ENCODE peak calls at places on chromosomes 11 and 22, in four cellular contexts. One of them, this sample, is unnamed.

GRCh38 chr22:31093956-31094622 is 13.0 kb downstream of the SMTN start:
- DNase-seq in EH: no peak
- DNase-seq in stimulated activated naive CD4-positive, alpha-beta T cell: no peak
- DNase-seq in effector CD4-positive, alpha-beta T cell: no peak
- DNase-seq in this sample: peak

GRCh38 chr11:117230286-117230961 is 1.4 kb downstream of the PCSK7 start:
- DNase-seq in EH: no peak
- DNase-seq in stimulated activated naive CD4-positive, alpha-beta T cell: peak
- DNase-seq in effector CD4-positive, alpha-beta T cell: peak
- DNase-seq in this sample: no peak

GRCh38 chr11:2795491-2795991 is 90.0 kb downstream of the CDKN1C start:
- DNase-seq in EH: no peak
- DNase-seq in stimulated activated naive CD4-positive, alpha-beta T cell: no peak
- DNase-seq in effector CD4-positive, alpha-beta T cell: no peak
- DNase-seq in this sample: no peak

GRCh38 chr11:68379216-68379615 is 66.8 kb downstream of the LRP5 start:
- DNase-seq in EH: no peak
- DNase-seq in stimulated activated naive CD4-positive, alpha-beta T cell: no peak
- DNase-seq in effector CD4-positive, alpha-beta T cell: no peak
- DNase-seq in this sample: no peak

GRCh38 chr22:44037519-44038370 is 13.6 kb downstream of the PARVB start:
- DNase-seq in EH: peak
- DNase-seq in stimulated activated naive CD4-positive, alpha-beta T cell: no peak
- DNase-seq in effector CD4-positive, alpha-beta T cell: no peak
- DNase-seq in this sample: no peak

GRCh38 chr11:6635082-6635932 is 16.1 kb upstream of the TPP1 start:
- DNase-seq in EH: peak
- DNase-seq in stimulated activated naive CD4-positive, alpha-beta T cell: no peak
- DNase-seq in effector CD4-positive, alpha-beta T cell: no peak
- DNase-seq in this sample: peak

GRCh38 chr11:67032830-67033555 is 10.1 kb downstream of the SYT12 start:
- DNase-seq in EH: peak
- DNase-seq in stimulated activated naive CD4-positive, alpha-beta T cell: no peak
- DNase-seq in effector CD4-positive, alpha-beta T cell: no peak
- DNase-seq in this sample: no peak

GRCh38 chr11:117822031-117822521 is 2.5 kb downstream of the FXYD2 start:
- DNase-seq in EH: no peak
- DNase-seq in stimulated activated naive CD4-positive, alpha-beta T cell: peak
- DNase-seq in effector CD4-positive, alpha-beta T cell: peak
- DNase-seq in this sample: no peak

GRCh38 chr11:104332110-104332509 is 168.2 kb upstream of the PDGFD start:
- DNase-seq in EH: no peak
- DNase-seq in stimulated activated naive CD4-positive, alpha-beta T cell: no peak
- DNase-seq in effector CD4-positive, alpha-beta T cell: no peak
- DNase-seq in this sample: no peak

GRCh38 chr11:109547356-109548027 is 125.5 kb downstream of the C11orf87 start:
- DNase-seq in EH: peak
- DNase-seq in stimulated activated naive CD4-positive, alpha-beta T cell: no peak
- DNase-seq in effector CD4-positive, alpha-beta T cell: no peak
- DNase-seq in this sample: no peak

GRCh38 chr11:33698921-33699320 is 1.7 kb downstream of the C11orf91 start:
- DNase-seq in EH: no peak
- DNase-seq in stimulated activated naive CD4-positive, alpha-beta T cell: no peak
- DNase-seq in effector CD4-positive, alpha-beta T cell: no peak
- DNase-seq in this sample: no peak

GRCh38 chr22:45358127-45358526 is 48.4 kb downstream of the FAM118A start:
- DNase-seq in EH: no peak
- DNase-seq in stimulated activated naive CD4-positive, alpha-beta T cell: no peak
- DNase-seq in effector CD4-positive, alpha-beta T cell: no peak
- DNase-seq in this sample: no peak

GRCh38 chr11:72239849-72240460 is 4.0 kb downstream of the PHOX2A start:
- DNase-seq in EH: peak
- DNase-seq in stimulated activated naive CD4-positive, alpha-beta T cell: no peak
- DNase-seq in effector CD4-positive, alpha-beta T cell: no peak
- DNase-seq in this sample: peak

GRCh38 chr11:1516273-1517067 is 29.9 kb upstream of the MOB2 start:
- DNase-seq in EH: peak
- DNase-seq in stimulated activated naive CD4-positive, alpha-beta T cell: no peak
- DNase-seq in effector CD4-positive, alpha-beta T cell: no peak
- DNase-seq in this sample: peak

GRCh38 chr11:3120071-3120792 is 44.9 kb downstream of the OSBPL5 start:
- DNase-seq in EH: no peak
- DNase-seq in stimulated activated naive CD4-positive, alpha-beta T cell: no peak
- DNase-seq in effector CD4-positive, alpha-beta T cell: no peak
- DNase-seq in this sample: peak

GRCh38 chr11:68461284-68461861 is 821 bp downstream of the PPP6R3 start:
- DNase-seq in EH: peak
- DNase-seq in stimulated activated naive CD4-positive, alpha-beta T cell: peak
- DNase-seq in effector CD4-positive, alpha-beta T cell: no peak
- DNase-seq in this sample: no peak

This sample was measured in left ventricle myocardium inferior.